ENCODE peak calls at places on chromosomes 1 and 21, in seven cellular contexts. One of them, this sample, is unnamed.

GRCh38 chr1:170881268-170882265 is 53.8 kb upstream of the MROH9 start:
- DNase-seq in K562: no peak
- DNase-seq in HCT116: peak; percentile 37
- DNase-seq in HepG2: no peak
- DNase-seq in H1: no peak
- DNase-seq in GM12878: peak; percentile 23
- DNase-seq in SK-N-SH: no peak
- DNase-seq in this sample: no peak

GRCh38 chr1:211148371-211148770 is 14.4 kb upstream of the KCNH1 start:
- DNase-seq in HCT116: no peak
- DNase-seq in HepG2: no peak
- DNase-seq in K562: no peak
- DNase-seq in SK-N-SH: no peak
- DNase-seq in H1: no peak
- DNase-seq in GM12878: no peak
- DNase-seq in this sample: no peak

GRCh38 chr1:210272666-210273065 is 40.1 kb downstream of the SERTAD4 start:
- DNase-seq in GM12878: no peak
- DNase-seq in K562: no peak
- DNase-seq in SK-N-SH: peak; percentile 68
- DNase-seq in H1: peak; percentile 61
- DNase-seq in HepG2: no peak
- DNase-seq in HCT116: no peak
- DNase-seq in this sample: peak; percentile 50

GRCh38 chr1:117710710-117711109 is 104.9 kb downstream of the TENT5C start:
- DNase-seq in GM12878: no peak
- DNase-seq in K562: peak; percentile 51
- DNase-seq in SK-N-SH: peak; percentile 27
- DNase-seq in HCT116: no peak
- DNase-seq in H1: peak; percentile 54
- DNase-seq in HepG2: no peak
- DNase-seq in this sample: no peak

GRCh38 chr1:219041819-219042218 is 131.9 kb upstream of the LYPLAL1 start:
- DNase-seq in HCT116: no peak
- DNase-seq in H1: no peak
- DNase-seq in HepG2: no peak
- DNase-seq in SK-N-SH: no peak
- DNase-seq in K562: no peak
- DNase-seq in GM12878: no peak
- DNase-seq in this sample: no peak

GRCh38 chr1:54884768-54885167 is 2.2 kb downstream of the DHCR24 start:
- DNase-seq in GM12878: no peak
- DNase-seq in H1: no peak
- DNase-seq in HCT116: no peak
- DNase-seq in K562: no peak
- DNase-seq in SK-N-SH: no peak
- DNase-seq in HepG2: no peak
- DNase-seq in this sample: no peak

GRCh38 chr1:173043253-173043652 is 7.5 kb downstream of the TNFSF18 start:
- DNase-seq in H1: no peak
- DNase-seq in HCT116: no peak
- DNase-seq in K562: no peak
- DNase-seq in HepG2: peak; percentile 9
- DNase-seq in GM12878: no peak
- DNase-seq in SK-N-SH: no peak
- DNase-seq in this sample: no peak

GRCh38 chr1:246214708-246215504 is 292.2 kb downstream of the SMYD3 start:
- DNase-seq in HepG2: no peak
- DNase-seq in HCT116: no peak
- DNase-seq in K562: peak; percentile 63
- DNase-seq in H1: no peak
- DNase-seq in GM12878: peak; percentile 71
- DNase-seq in SK-N-SH: peak; percentile 27
- DNase-seq in this sample: no peak

GRCh38 chr1:108610073-108610472 is 50.2 kb downstream of the EEIG2 start:
- DNase-seq in K562: no peak
- DNase-seq in HCT116: no peak
- DNase-seq in GM12878: no peak
- DNase-seq in SK-N-SH: no peak
- DNase-seq in HepG2: no peak
- DNase-seq in H1: no peak
- DNase-seq in this sample: no peak

GRCh38 chr1:43691871-43692815 is 15.2 kb upstream of the ST3GAL3 start:
- DNase-seq in H1: no peak
- DNase-seq in HCT116: no peak
- DNase-seq in SK-N-SH: no peak
- DNase-seq in K562: no peak
- DNase-seq in HepG2: no peak
- DNase-seq in GM12878: no peak
- DNase-seq in this sample: no peak

GRCh38 chr1:7294636-7295035 is 476.5 kb upstream of the VAMP3 start:
- DNase-seq in HepG2: no peak
- DNase-seq in GM12878: no peak
- DNase-seq in SK-N-SH: no peak
- DNase-seq in H1: peak; percentile 31
- DNase-seq in HCT116: no peak
- DNase-seq in K562: no peak
- DNase-seq in this sample: no peak

GRCh38 chr21:28899744-28900143 is 92.9 kb downstream of the LTN1 start:
- DNase-seq in HepG2: no peak
- DNase-seq in K562: no peak
- DNase-seq in H1: no peak
- DNase-seq in SK-N-SH: no peak
- DNase-seq in HCT116: no peak
- DNase-seq in GM12878: no peak
- DNase-seq in this sample: no peak

GRCh38 chr1:231983266-231984193 is 356.9 kb downstream of the DISC1 start:
- DNase-seq in H1: no peak
- DNase-seq in HepG2: no peak
- DNase-seq in SK-N-SH: peak; percentile 17
- DNase-seq in K562: no peak
- DNase-seq in GM12878: peak; percentile 13
- DNase-seq in HCT116: no peak
- DNase-seq in this sample: no peak

GRCh38 chr21:45950740-45951515 is 30.6 kb upstream of the COL6A1 start:
- DNase-seq in HCT116: peak; percentile 12
- DNase-seq in GM12878: no peak
- DNase-seq in SK-N-SH: peak; percentile 41
- DNase-seq in H1: no peak
- DNase-seq in K562: no peak
- DNase-seq in HepG2: no peak
- DNase-seq in this sample: no peak

GRCh38 chr21:20272791-20273362 is 725.3 kb upstream of the NCAM2 start:
- DNase-seq in K562: no peak
- DNase-seq in H1: no peak
- DNase-seq in HCT116: no peak
- DNase-seq in HepG2: no peak
- DNase-seq in GM12878: no peak
- DNase-seq in SK-N-SH: no peak
- DNase-seq in this sample: peak; percentile 57

GRCh38 chr1:234954613-234955012 is 174.0 kb downstream of the TOMM20 start:
- DNase-seq in HepG2: no peak
- DNase-seq in GM12878: no peak
- DNase-seq in HCT116: no peak
- DNase-seq in K562: no peak
- DNase-seq in SK-N-SH: peak; percentile 36
- DNase-seq in H1: no peak
- DNase-seq in this sample: no peak

GRCh38 chr1:62882161-62882560 is 98.2 kb downstream of the ATG4C start:
- DNase-seq in GM12878: no peak
- DNase-seq in SK-N-SH: peak; percentile 47
- DNase-seq in HepG2: peak; percentile 12
- DNase-seq in HCT116: no peak
- DNase-seq in H1: no peak
- DNase-seq in K562: no peak
- DNase-seq in this sample: no peak

GRCh38 chr1:6185151-6185550 is 5.0 kb upstream of the CHD5 start:
- DNase-seq in H1: no peak
- DNase-seq in SK-N-SH: no peak
- DNase-seq in HCT116: no peak
- DNase-seq in K562: no peak
- DNase-seq in HepG2: no peak
- DNase-seq in GM12878: no peak
- DNase-seq in this sample: no peak

GRCh38 chr1:117815105-117815812 is 114.2 kb downstream of the GDAP2 start:
- DNase-seq in SK-N-SH: no peak
- DNase-seq in HCT116: no peak
- DNase-seq in K562: no peak
- DNase-seq in HepG2: no peak
- DNase-seq in H1: no peak
- DNase-seq in GM12878: no peak
- DNase-seq in this sample: no peak

GRCh38 chr1:70051926-70052325 is 153.5 kb downstream of the LRRC40 start:
- DNase-seq in K562: no peak
- DNase-seq in HCT116: no peak
- DNase-seq in HepG2: no peak
- DNase-seq in H1: no peak
- DNase-seq in SK-N-SH: no peak
- DNase-seq in GM12878: no peak
- DNase-seq in this sample: no peak

GRCh38 chr21:27582946-27583270 is 616.0 kb upstream of the ADAMTS5 start:
- DNase-seq in K562: no peak
- DNase-seq in HepG2: no peak
- DNase-seq in HCT116: no peak
- DNase-seq in GM12878: no peak
- DNase-seq in SK-N-SH: no peak
- DNase-seq in H1: no peak
- DNase-seq in this sample: no peak

GRCh38 chr1:58812926-58813325 is 29.1 kb upstream of the JUN start:
- DNase-seq in HCT116: no peak
- DNase-seq in GM12878: no peak
- DNase-seq in K562: no peak
- DNase-seq in HepG2: no peak
- DNase-seq in H1: no peak
- DNase-seq in SK-N-SH: no peak
- DNase-seq in this sample: no peak

GRCh38 chr1:226586116-226586515 is 37.6 kb downstream of the STUM start:
- DNase-seq in HepG2: no peak
- DNase-seq in GM12878: no peak
- DNase-seq in SK-N-SH: no peak
- DNase-seq in K562: no peak
- DNase-seq in HCT116: no peak
- DNase-seq in H1: no peak
- DNase-seq in this sample: no peak

GRCh38 chr21:15768853-15769252 is 39.1 kb downstream of the USP25 start:
- DNase-seq in K562: no peak
- DNase-seq in HepG2: no peak
- DNase-seq in GM12878: no peak
- DNase-seq in HCT116: no peak
- DNase-seq in SK-N-SH: no peak
- DNase-seq in H1: no peak
- DNase-seq in this sample: no peak

GRCh38 chr1:21568809-21569385 is 59.7 kb downstream of the ALPL start:
- DNase-seq in HCT116: no peak
- DNase-seq in SK-N-SH: no peak
- DNase-seq in H1: no peak
- DNase-seq in GM12878: no peak
- DNase-seq in HepG2: no peak
- DNase-seq in K562: no peak
- DNase-seq in this sample: no peak
- H3K4me3 ChIP-seq in HCT116: no peak overlapping the region
- H3K4me3 ChIP-seq in SK-N-SH: no peak overlapping the region
- H3K4me3 ChIP-seq in H1: no peak overlapping the region
- H3K4me3 ChIP-seq in GM12878: no peak overlapping the region
- H3K4me3 ChIP-seq in HepG2: no peak overlapping the region
- H3K4me3 ChIP-seq in K562: no peak overlapping the region
- H3K4me3 ChIP-seq in this sample: no peak overlapping the region

GRCh38 chr21:25342811-25343210 is 264.5 kb downstream of the MRPL39 start:
- DNase-seq in GM12878: no peak
- DNase-seq in H1: no peak
- DNase-seq in K562: no peak
- DNase-seq in HCT116: no peak
- DNase-seq in HepG2: no peak
- DNase-seq in SK-N-SH: no peak
- DNase-seq in this sample: no peak
- TF ChIP-seq YY1 in GM12878: no peak
- TF ChIP-seq YY1 in H1: no peak
- TF ChIP-seq YY1 in K562: no peak
- TF ChIP-seq YY1 in HCT116: no peak
- TF ChIP-seq YY1 in HepG2: no peak
- TF ChIP-seq YY1 in SK-N-SH: no peak
- TF ChIP-seq YY1 in this sample: no peak

GRCh38 chr1:156726549-156727226 is 1.6 kb upstream of the METTL25B start:
- DNase-seq in HepG2: peak; percentile 64
- DNase-seq in HCT116: peak; percentile 71
- DNase-seq in GM12878: no peak
- DNase-seq in SK-N-SH: peak; percentile 66
- DNase-seq in H1: no peak
- DNase-seq in K562: peak; percentile 43
- DNase-seq in this sample: no peak
- H3K4me3 ChIP-seq in HepG2: peak overlapping the region; percentile 98
- H3K4me3 ChIP-seq in HCT116: peak overlapping the region; percentile 93
- H3K4me3 ChIP-seq in GM12878: peak overlapping the region; percentile 100
- H3K4me3 ChIP-seq in SK-N-SH: peak overlapping the region; percentile 87
- H3K4me3 ChIP-seq in H1: peak overlapping the region; percentile 43
- H3K4me3 ChIP-seq in K562: peak overlapping the region; percentile 76
- H3K4me3 ChIP-seq in this sample: peak overlapping the region; percentile 13

GRCh38 chr21:17854771-17855170 is 35.6 kb upstream of the C21orf91 start:
- DNase-seq in SK-N-SH: no peak
- DNase-seq in GM12878: no peak
- DNase-seq in HepG2: no peak
- DNase-seq in H1: no peak
- DNase-seq in K562: no peak
- DNase-seq in HCT116: no peak
- DNase-seq in this sample: no peak

GRCh38 chr21:17858764-17859163 is 39.6 kb upstream of the C21orf91 start:
- DNase-seq in HCT116: no peak
- DNase-seq in SK-N-SH: no peak
- DNase-seq in K562: no peak
- DNase-seq in HepG2: no peak
- DNase-seq in H1: no peak
- DNase-seq in GM12878: no peak
- DNase-seq in this sample: no peak

DNA sequence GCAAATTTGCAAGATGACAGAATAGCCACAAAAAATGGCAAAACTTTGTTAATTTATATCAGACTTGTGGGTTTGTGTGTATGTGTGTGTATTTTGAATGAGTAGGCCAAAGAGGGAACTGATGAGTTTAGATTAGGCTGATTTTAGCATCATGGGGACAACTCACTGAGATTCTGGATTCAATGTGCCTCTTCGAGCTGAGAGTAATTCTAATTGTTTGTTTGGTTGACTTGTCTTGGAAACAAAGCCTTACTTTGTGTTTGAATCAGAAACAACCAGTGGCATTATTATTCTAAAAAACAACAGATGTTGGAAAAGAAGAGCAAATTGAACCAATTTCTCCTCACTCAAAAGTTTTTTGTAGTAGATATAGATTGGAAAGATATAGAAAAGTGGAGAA is 40.5 kb upstream of the C21orf91 start:
- DNase-seq in HCT116: no peak
- DNase-seq in K562: no peak
- DNase-seq in GM12878: no peak
- DNase-seq in HepG2: no peak
- DNase-seq in SK-N-SH: no peak
- DNase-seq in H1: no peak
- DNase-seq in this sample: no peak
- TF ChIP-seq YY1 in HCT116: no peak
- TF ChIP-seq YY1 in K562: no peak
- TF ChIP-seq YY1 in GM12878: no peak
- TF ChIP-seq YY1 in HepG2: no peak
- TF ChIP-seq YY1 in SK-N-SH: no peak
- TF ChIP-seq YY1 in H1: no peak
- TF ChIP-seq YY1 in this sample: no peak

GRCh38 chr1:44696789-44697188 is 22.3 kb downstream of the ARMH1 start:
- DNase-seq in GM12878: no peak
- DNase-seq in H1: no peak
- DNase-seq in K562: no peak
- DNase-seq in HCT116: no peak
- DNase-seq in HepG2: no peak
- DNase-seq in SK-N-SH: no peak
- DNase-seq in this sample: no peak
- H3K4me3 ChIP-seq in GM12878: no peak overlapping the region
- H3K4me3 ChIP-seq in H1: no peak overlapping the region
- H3K4me3 ChIP-seq in K562: no peak overlapping the region
- H3K4me3 ChIP-seq in HCT116: no peak overlapping the region
- H3K4me3 ChIP-seq in HepG2: no peak overlapping the region
- H3K4me3 ChIP-seq in SK-N-SH: no peak overlapping the region
- H3K4me3 ChIP-seq in this sample: no peak overlapping the region

This sample was measured in NT2/D1.